ENCODE peak calls at places on chromosomes 5 and 9, in four cellular contexts. One of them, this sample, is unnamed.

GRCh38 chr5:68086857-68087256 is 128.7 kb upstream of the PIK3R1 start:
- DNase-seq in lower lobe of right lung: no peak
- DNase-seq in heart left ventricle: peak; percentile 25
- DNase-seq in fibroblast of lung: peak; percentile 76
- DNase-seq in this sample: peak; percentile 47

GRCh38 chr5:33939863-33940262 is 3.7 kb downstream of the RXFP3 start:
- DNase-seq in lower lobe of right lung: no peak
- DNase-seq in fibroblast of lung: peak; percentile 29
- DNase-seq in heart left ventricle: no peak
- DNase-seq in this sample: no peak

GRCh38 chr9:69120380-69121154 is 53.5 kb upstream of the TJP2 start:
- DNase-seq in fibroblast of lung: peak; percentile 21
- DNase-seq in lower lobe of right lung: peak; percentile 89
- DNase-seq in heart left ventricle: peak; percentile 38
- DNase-seq in this sample: no peak

GRCh38 chr5:126998201-126998631 is 32.1 kb downstream of the MARCHF3 start:
- DNase-seq in fibroblast of lung: peak; percentile 42
- DNase-seq in heart left ventricle: no peak
- DNase-seq in lower lobe of right lung: no peak
- DNase-seq in this sample: no peak

GRCh38 chr5:89043676-89044075 is 160.7 kb upstream of the MEF2C start:
- DNase-seq in heart left ventricle: no peak
- DNase-seq in fibroblast of lung: no peak
- DNase-seq in lower lobe of right lung: no peak
- DNase-seq in this sample: no peak

GRCh38 chr5:157468293-157468965 is 8.4 kb downstream of the NIPAL4 start:
- DNase-seq in lower lobe of right lung: no peak
- DNase-seq in heart left ventricle: no peak
- DNase-seq in fibroblast of lung: no peak
- DNase-seq in this sample: no peak

GRCh38 chr5:96569332-96569731 is 92.8 kb upstream of the CAST start:
- DNase-seq in lower lobe of right lung: no peak
- DNase-seq in heart left ventricle: no peak
- DNase-seq in fibroblast of lung: no peak
- DNase-seq in this sample: no peak

GRCh38 chr9:78109075-78109474 is 77.5 kb upstream of the GNAQ start:
- DNase-seq in heart left ventricle: no peak
- DNase-seq in fibroblast of lung: no peak
- DNase-seq in lower lobe of right lung: no peak
- DNase-seq in this sample: no peak

GRCh38 chr5:135008981-135009735 is 24.9 kb downstream of the PITX1 start:
- DNase-seq in heart left ventricle: no peak
- DNase-seq in fibroblast of lung: no peak
- DNase-seq in lower lobe of right lung: no peak
- DNase-seq in this sample: no peak

GRCh38 chr5:95304706-95305105 is 19.8 kb upstream of the MCTP1 start:
- DNase-seq in lower lobe of right lung: no peak
- DNase-seq in heart left ventricle: no peak
- DNase-seq in fibroblast of lung: no peak
- DNase-seq in this sample: no peak

GRCh38 chr9:99057665-99058625 is 47.0 kb upstream of the TGFBR1 start:
- DNase-seq in lower lobe of right lung: no peak
- DNase-seq in heart left ventricle: no peak
- DNase-seq in fibroblast of lung: peak; percentile 58
- DNase-seq in this sample: peak; percentile 43

GRCh38 chr9:137178201-137178938 is 6.5 kb upstream of the TMEM210 start:
- DNase-seq in fibroblast of lung: no peak
- DNase-seq in lower lobe of right lung: no peak
- DNase-seq in heart left ventricle: no peak
- DNase-seq in this sample: no peak

GRCh38 chr9:35646583-35647265 is 4.0 kb downstream of the SIT1 start:
- DNase-seq in fibroblast of lung: peak; percentile 88
- DNase-seq in lower lobe of right lung: peak; percentile 96
- DNase-seq in heart left ventricle: peak; percentile 93
- DNase-seq in this sample: no peak

GRCh38 chr5:74787424-74787823 is 20.4 kb downstream of the NSA2 start:
- DNase-seq in fibroblast of lung: no peak
- DNase-seq in lower lobe of right lung: no peak
- DNase-seq in heart left ventricle: no peak
- DNase-seq in this sample: no peak

GRCh38 chr9:19408316-19408692 is 505 bp upstream of the ACER2 start:
- DNase-seq in fibroblast of lung: no peak
- DNase-seq in heart left ventricle: peak; percentile 77
- DNase-seq in lower lobe of right lung: no peak
- DNase-seq in this sample: no peak

GRCh38 chr5:89282832-89283510 is 400.0 kb upstream of the MEF2C start:
- DNase-seq in lower lobe of right lung: no peak
- DNase-seq in heart left ventricle: no peak
- DNase-seq in fibroblast of lung: peak; percentile 67
- DNase-seq in this sample: no peak

GRCh38 chr9:125644819-125645507 is 62.0 kb downstream of the MAPKAP1 start:
- DNase-seq in fibroblast of lung: no peak
- DNase-seq in lower lobe of right lung: no peak
- DNase-seq in heart left ventricle: no peak
- DNase-seq in this sample: no peak

GRCh38 chr5:6525910-6526309 is 77.3 kb downstream of the UBE2QL1 start:
- DNase-seq in lower lobe of right lung: no peak
- DNase-seq in fibroblast of lung: no peak
- DNase-seq in heart left ventricle: no peak
- DNase-seq in this sample: no peak

GRCh38 chr5:151911011-151911410 is 13.6 kb downstream of the GLRA1 start:
- DNase-seq in lower lobe of right lung: no peak
- DNase-seq in heart left ventricle: no peak
- DNase-seq in fibroblast of lung: no peak
- DNase-seq in this sample: no peak

GRCh38 chr5:176667637-176668036 is 20.4 kb downstream of the TSPAN17 start:
- DNase-seq in fibroblast of lung: no peak
- DNase-seq in heart left ventricle: no peak
- DNase-seq in lower lobe of right lung: no peak
- DNase-seq in this sample: no peak

GRCh38 chr9:21812945-21813568 is 10.6 kb downstream of the MTAP start:
- DNase-seq in fibroblast of lung: peak; percentile 77
- DNase-seq in heart left ventricle: peak; percentile 40
- DNase-seq in lower lobe of right lung: peak; percentile 78
- DNase-seq in this sample: no peak
- H3K36me3 ChIP-seq in fibroblast of lung: peaks cover 13% of the 10 kb centered on the region
- H3K36me3 ChIP-seq in heart left ventricle: no peaks in the 10 kb centered on the region
- H3K36me3 ChIP-seq in lower lobe of right lung: peaks cover 55% of the 10 kb centered on the region
- H3K36me3 ChIP-seq in this sample: peaks cover 9% of the 10 kb centered on the region

GRCh38 chr5:150122158-150122510 is 33.5 kb downstream of the PDGFRB start:
- DNase-seq in lower lobe of right lung: peak; percentile 74
- DNase-seq in heart left ventricle: no peak
- DNase-seq in fibroblast of lung: no peak
- DNase-seq in this sample: no peak
- TF ChIP-seq CTCF in lower lobe of right lung: peak; percentile 25
- TF ChIP-seq CTCF in heart left ventricle: peak; percentile 22
- TF ChIP-seq CTCF in fibroblast of lung: peak; percentile 31
- TF ChIP-seq CTCF in this sample: peak; percentile 4

GRCh38 chr5:43287493-43287892 is 25.7 kb downstream of the HMGCS1 start:
- DNase-seq in lower lobe of right lung: no peak
- DNase-seq in heart left ventricle: no peak
- DNase-seq in fibroblast of lung: no peak
- DNase-seq in this sample: no peak

GRCh38 chr5:43286623-43287022 is 26.6 kb downstream of the HMGCS1 start:
- DNase-seq in lower lobe of right lung: no peak
- DNase-seq in fibroblast of lung: no peak
- DNase-seq in heart left ventricle: no peak
- DNase-seq in this sample: no peak

GRCh38 chr5:43290726-43291125 is 22.5 kb downstream of the HMGCS1 start:
- DNase-seq in fibroblast of lung: no peak
- DNase-seq in lower lobe of right lung: no peak
- DNase-seq in heart left ventricle: no peak
- DNase-seq in this sample: no peak

GRCh38 chr5:43294226-43294625 is 19.0 kb downstream of the HMGCS1 start:
- DNase-seq in lower lobe of right lung: no peak
- DNase-seq in heart left ventricle: no peak
- DNase-seq in fibroblast of lung: peak; percentile 67
- DNase-seq in this sample: peak; percentile 28

DNA sequence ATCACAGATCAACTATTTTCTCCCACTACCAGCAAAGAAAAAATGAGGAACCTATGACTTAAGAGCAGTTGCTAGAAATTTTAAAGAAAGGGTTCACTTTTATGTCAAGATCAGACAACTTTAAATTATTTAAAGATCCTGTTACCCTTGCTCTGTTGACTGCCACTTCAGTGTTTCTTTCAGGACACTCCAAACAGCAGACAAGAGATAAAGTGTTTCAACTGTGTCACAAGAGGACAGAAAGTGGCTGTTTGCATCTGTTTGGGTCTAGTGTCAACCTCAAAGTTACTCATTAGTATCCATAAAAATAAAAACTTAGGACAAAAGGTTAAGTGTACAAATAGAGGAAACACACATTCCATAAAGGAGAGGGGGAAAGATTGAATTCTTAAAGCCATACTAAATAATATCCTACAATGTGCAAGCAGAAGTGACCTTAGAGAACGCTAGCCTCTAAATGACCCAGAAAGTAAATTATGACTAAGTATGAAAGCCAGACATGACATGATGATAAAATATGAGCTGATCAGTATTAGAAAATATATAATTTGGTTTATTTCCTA is 24.9 kb downstream of the HMGCS1 start:
- DNase-seq in heart left ventricle: no peak
- DNase-seq in lower lobe of right lung: no peak
- DNase-seq in fibroblast of lung: no peak
- DNase-seq in this sample: no peak
- H3K36me3 ChIP-seq in heart left ventricle: peaks cover 14% of the 10 kb centered on the region
- H3K36me3 ChIP-seq in lower lobe of right lung: peaks cover 63% of the 10 kb centered on the region
- H3K36me3 ChIP-seq in fibroblast of lung: peaks cover 11% of the 10 kb centered on the region
- H3K36me3 ChIP-seq in this sample: no peaks in the 10 kb centered on the region

DNA sequence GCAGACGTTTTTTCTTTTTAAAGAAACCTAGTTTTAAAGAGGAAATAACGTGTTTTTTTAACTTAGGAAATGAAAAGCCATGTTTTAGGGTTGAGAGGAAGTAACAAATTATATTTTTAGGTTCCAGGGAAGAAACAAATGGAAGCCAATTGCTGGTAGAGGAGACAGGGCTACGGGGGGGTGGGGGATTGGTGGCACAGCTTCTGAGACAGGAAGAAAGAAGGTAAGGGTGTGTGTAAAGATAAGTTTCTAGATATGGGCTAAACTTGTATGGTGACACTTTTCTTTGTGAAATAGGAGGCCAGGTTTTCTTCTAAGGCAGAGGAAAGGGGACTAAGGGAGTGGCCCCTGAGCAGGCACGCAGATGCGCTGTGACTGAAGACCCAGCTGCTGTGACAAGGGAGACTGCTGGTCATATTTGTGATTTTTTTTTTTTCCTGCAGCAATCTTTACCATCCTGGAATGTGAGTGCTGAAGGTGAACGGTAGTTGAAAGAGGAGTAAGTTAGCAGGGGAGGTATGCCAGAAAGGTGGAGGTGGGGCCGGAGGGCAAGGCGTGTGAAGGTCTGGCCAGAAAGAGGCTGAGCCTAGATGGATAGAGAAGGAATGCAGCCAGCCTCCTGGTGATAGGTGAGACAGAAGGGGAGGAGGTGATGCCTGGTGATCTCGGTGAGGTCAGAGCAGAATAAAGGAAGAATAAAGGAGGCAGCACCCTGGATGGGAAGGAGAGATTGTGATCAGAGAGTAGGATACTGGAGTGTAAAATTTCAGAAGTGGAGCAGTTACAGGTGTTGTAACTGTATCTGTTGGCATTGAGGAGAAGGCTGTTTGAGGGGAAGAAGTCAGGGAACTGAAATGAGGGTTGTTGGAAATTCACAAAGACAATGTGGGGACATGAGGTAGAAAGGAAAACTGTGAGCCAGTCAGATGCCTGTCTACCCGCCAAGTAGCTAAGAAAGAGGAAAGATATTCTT is 1.7 kb downstream of the GNG10 start:
- DNase-seq in lower lobe of right lung: no peak
- DNase-seq in fibroblast of lung: no peak
- DNase-seq in heart left ventricle: no peak
- DNase-seq in this sample: no peak
- TF ChIP-seq CTCF in lower lobe of right lung: no peak
- TF ChIP-seq CTCF in fibroblast of lung: no peak
- TF ChIP-seq CTCF in heart left ventricle: no peak
- TF ChIP-seq CTCF in this sample: no peak

DNA sequence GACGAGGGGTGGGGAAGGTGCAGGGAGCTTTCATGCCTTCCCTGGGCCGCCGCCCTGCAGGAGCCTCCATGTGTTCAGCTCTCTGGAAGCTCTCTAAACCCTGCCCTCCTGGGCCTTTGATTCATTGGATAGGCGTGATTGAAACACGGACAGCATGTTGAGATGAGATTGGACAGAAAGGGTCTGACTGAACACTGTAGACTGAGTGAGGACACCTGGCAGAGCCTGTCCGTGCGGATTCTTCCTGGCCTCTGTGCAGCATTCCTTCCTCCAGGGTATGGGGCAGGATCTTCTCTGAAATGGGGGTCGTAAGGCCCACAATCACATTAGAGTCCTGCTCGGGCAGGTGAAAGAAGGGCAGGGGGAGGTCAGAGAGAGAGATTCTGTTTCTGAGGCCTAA is 12.8 kb downstream of the RPL12 start:
- DNase-seq in fibroblast of lung: no peak
- DNase-seq in lower lobe of right lung: no peak
- DNase-seq in heart left ventricle: no peak
- DNase-seq in this sample: no peak
- H3K36me3 ChIP-seq in fibroblast of lung: peaks cover 29% of the 10 kb centered on the region
- H3K36me3 ChIP-seq in lower lobe of right lung: peaks cover 98% of the 10 kb centered on the region
- H3K36me3 ChIP-seq in heart left ventricle: peaks cover 41% of the 10 kb centered on the region
- H3K36me3 ChIP-seq in this sample: peaks cover 32% of the 10 kb centered on the region

GRCh38 chr9:89533396-89534187 is 35.7 kb upstream of the SEMA4D start:
- DNase-seq in lower lobe of right lung: no peak
- DNase-seq in fibroblast of lung: no peak
- DNase-seq in heart left ventricle: no peak
- DNase-seq in this sample: no peak

GRCh38 chr9:89535461-89535860 is 37.5 kb upstream of the SEMA4D start:
- DNase-seq in heart left ventricle: no peak
- DNase-seq in lower lobe of right lung: no peak
- DNase-seq in fibroblast of lung: no peak
- DNase-seq in this sample: no peak

GRCh38 chr9:89532944-89533343 is 35.0 kb upstream of the SEMA4D start:
- DNase-seq in fibroblast of lung: no peak
- DNase-seq in heart left ventricle: no peak
- DNase-seq in lower lobe of right lung: no peak
- DNase-seq in this sample: no peak

GRCh38 chr9:89534888-89535287 is 37.0 kb upstream of the SEMA4D start:
- DNase-seq in fibroblast of lung: no peak
- DNase-seq in heart left ventricle: no peak
- DNase-seq in lower lobe of right lung: no peak
- DNase-seq in this sample: no peak

DNA sequence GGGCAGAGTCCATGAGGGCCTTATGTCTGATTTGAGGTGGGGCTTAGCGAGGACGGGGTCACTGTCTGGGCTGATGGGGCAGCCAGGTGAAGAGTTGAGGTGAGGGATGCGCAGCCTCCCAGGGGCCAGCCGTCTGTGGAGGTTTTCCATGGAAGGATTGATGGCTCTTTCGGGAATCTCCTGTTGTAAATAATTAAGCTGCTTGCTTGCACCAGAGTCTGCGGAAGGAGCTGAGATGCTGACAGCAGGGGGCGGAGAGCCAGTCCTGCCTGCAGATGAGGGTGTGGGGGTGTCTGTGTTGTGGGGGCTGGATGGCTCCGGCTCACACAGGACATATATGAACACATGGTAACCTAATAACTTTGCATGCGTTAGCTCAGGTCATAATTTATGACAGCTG is 36.6 kb upstream of the SEMA4D start:
- DNase-seq in lower lobe of right lung: no peak
- DNase-seq in heart left ventricle: no peak
- DNase-seq in fibroblast of lung: no peak
- DNase-seq in this sample: no peak
- TF ChIP-seq CTCF in lower lobe of right lung: no peak
- TF ChIP-seq CTCF in heart left ventricle: no peak
- TF ChIP-seq CTCF in fibroblast of lung: no peak
- TF ChIP-seq CTCF in this sample: no peak